ENCODE peak calls at places on chromosomes 4 and X, in six cellular contexts. G is NCI-H69, P is Peyer's patch, R is HCEC 1CT, T is sciatic nerve, F is T-helper 9 cell. W is an unnamed sample.

GRCh38 chrX:34563809-34564208 is 93.3 kb downstream of the TMEM47 start:
- DNase-seq in G (no peak), R (no peak), P (no peak), F (no peak), T (no peak), W (no peak)

GRCh38 chrX:13334491-13334890 is 14.6 kb upstream of the ATXN3L start:
- DNase-seq in G (no peak), F (no peak), T (no peak), R (no peak), P (no peak), W (no peak)

GRCh38 chrX:68417651-68418050 is 15.6 kb downstream of the OPHN1 start:
- DNase-seq in T (no peak), F (no peak), P (no peak), G (no peak), R (no peak), W (no peak)

GRCh38 chr4:6688879-6689505 is 4.7 kb upstream of the S100P start:
- DNase-seq in P (peak), R (peak), G (no peak), F (peak), T (peak), W (peak)

GRCh38 chr4:140947507-140947906 is 185.8 kb downstream of the RNF150 start:
- DNase-seq in F (no peak), P (no peak), G (peak), R (no peak), T (no peak), W (no peak)

GRCh38 chrX:107827137-107827831 is 1.6 kb downstream of the MID2 start:
- DNase-seq in P (no peak), G (no peak), F (no peak), R (no peak), T (no peak), W (no peak)

GRCh38 chrX:31590581-31591113 is 518.8 kb upstream of the FTHL17 start:
- DNase-seq in R (peak), G (peak), T (no peak), P (no peak), F (no peak), W (no peak)

GRCh38 chr4:8908206-8908893 is 36.7 kb upstream of the HMX1 start:
- DNase-seq in T (peak), P (peak), F (no peak), G (no peak), R (no peak), W (no peak)

GRCh38 chrX:38893441-38893840 is 92.2 kb downstream of the MID1IP1 start:
- DNase-seq in F (no peak), T (no peak), R (no peak), P (no peak), G (no peak), W (no peak)

GRCh38 chrX:15349046-15349445 is 13.7 kb upstream of the PIGA start:
- DNase-seq in R (peak), G (peak), P (peak), F (no peak), T (no peak), W (peak)

GRCh38 chr4:56684320-56684719 is 3.2 kb upstream of the HOPX start:
- DNase-seq in G (no peak), R (peak), P (no peak), F (no peak), T (no peak), W (no peak)

GRCh38 chr4:71125137-71125536 is 131.7 kb downstream of the DCK start:
- DNase-seq in G (no peak), T (no peak), R (no peak), P (no peak), F (no peak), W (no peak)

GRCh38 chrX:47802589-47802988 is 34.1 kb upstream of the ZNF81 start:
- DNase-seq in G (peak), F (no peak), T (no peak), R (no peak), P (no peak), W (no peak)

GRCh38 chr4:153344131-153345010 is at the start of gene MND1:
- DNase-seq in T (peak), F (peak), R (peak), G (peak), P (peak), W (peak)

GRCh38 chr4:78496021-78496643 is 55.4 kb upstream of the ANXA3 start:
- DNase-seq in P (no peak), R (no peak), T (no peak), G (no peak), F (no peak), W (no peak)